ENCODE peak calls at places on chromosomes 6 and 20, in four cellular contexts. L, I, W and J are unnamed samples.
A peak's percentile ranks its signal among the peaks of the same experiment; 100 is the strongest.

GRCh38 chr6:16949696-16950095 is 152.2 kb upstream of the STMND1 start:
- DNase-seq in L (no peak), I (no peak), W (no peak), J (no peak)

GRCh38 chr6:92072387-92072786 is 1347.0 kb downstream of the EPHA7 start:
- DNase-seq in L (no peak), I (no peak), W (no peak), J (no peak)

GRCh38 chr20:20443509-20443908 is 75.6 kb downstream of the INSM1 start:
- DNase-seq in L (no peak), I (no peak), W (no peak), J (no peak)

GRCh38 chr6:142045380-142046270 is 87.1 kb upstream of the GJE1 start:
- DNase-seq in L (no peak), I (peak; percentile 51), W (no peak), J (no peak)

GRCh38 chr6:138087549-138087948 is 19.7 kb downstream of the PERP start:
- DNase-seq in L (no peak), I (no peak), W (no peak), J (no peak)

GRCh38 chr6:39835856-39836442 is 43.8 kb downstream of the DAAM2 start:
- DNase-seq in L (no peak), I (peak; percentile 37), W (no peak), J (no peak)

GRCh38 chr6:98136333-98136732 is 698.0 kb upstream of the POU3F2 start:
- DNase-seq in L (no peak), I (no peak), W (no peak), J (no peak)

GRCh38 chr6:80466981-80467380 is 360.5 kb downstream of the BCKDHB start:
- DNase-seq in L (no peak), I (no peak), W (no peak), J (no peak)

GRCh38 chr6:126147416-126147815 is 161.1 kb downstream of the TRMT11 start:
- DNase-seq in L (no peak), I (no peak), W (no peak), J (no peak)

GRCh38 chr6:121794630-121795029 is 359.2 kb downstream of the GJA1 start:
- DNase-seq in L (no peak), I (peak; percentile 97), W (no peak), J (peak; percentile 50)

GRCh38 chr6:148509789-148510581 is 167.3 kb downstream of the SASH1 start:
- DNase-seq in L (peak; percentile 73), I (peak; percentile 99), W (no peak), J (peak; percentile 85)

GRCh38 chr6:152351742-152352141 is 285.4 kb downstream of the SYNE1 start:
- DNase-seq in L (no peak), I (no peak), W (no peak), J (no peak)

GRCh38 chr20:4132956-4133355 is 117.6 kb upstream of the RNF24 start:
- DNase-seq in L (no peak), I (no peak), W (no peak), J (no peak)

GRCh38 chr20:346640-347316 is at the start of gene NRSN2:
- DNase-seq in L (peak; percentile 79), I (peak; percentile 62), W (no peak), J (peak; percentile 84)

GRCh38 chr20:37994512-37994911 is 38.7 kb downstream of the TTI1 start:
- DNase-seq in L (no peak), I (peak; percentile 64), W (no peak), J (no peak)

GRCh38 chr20:37991506-37992302 is 41.6 kb downstream of the TTI1 start:
- DNase-seq in L (no peak), I (no peak), W (no peak), J (no peak)

GRCh38 chr20:37990571-37991151 is 42.6 kb downstream of the TTI1 start:
- DNase-seq in L (peak; percentile 66), I (peak; percentile 78), W (peak; percentile 39), J (peak; percentile 66)

GRCh38 chr20:37995856-37996625 is 37.2 kb downstream of the TTI1 start:
- DNase-seq in L (no peak), I (no peak), W (no peak), J (no peak)

DNA sequence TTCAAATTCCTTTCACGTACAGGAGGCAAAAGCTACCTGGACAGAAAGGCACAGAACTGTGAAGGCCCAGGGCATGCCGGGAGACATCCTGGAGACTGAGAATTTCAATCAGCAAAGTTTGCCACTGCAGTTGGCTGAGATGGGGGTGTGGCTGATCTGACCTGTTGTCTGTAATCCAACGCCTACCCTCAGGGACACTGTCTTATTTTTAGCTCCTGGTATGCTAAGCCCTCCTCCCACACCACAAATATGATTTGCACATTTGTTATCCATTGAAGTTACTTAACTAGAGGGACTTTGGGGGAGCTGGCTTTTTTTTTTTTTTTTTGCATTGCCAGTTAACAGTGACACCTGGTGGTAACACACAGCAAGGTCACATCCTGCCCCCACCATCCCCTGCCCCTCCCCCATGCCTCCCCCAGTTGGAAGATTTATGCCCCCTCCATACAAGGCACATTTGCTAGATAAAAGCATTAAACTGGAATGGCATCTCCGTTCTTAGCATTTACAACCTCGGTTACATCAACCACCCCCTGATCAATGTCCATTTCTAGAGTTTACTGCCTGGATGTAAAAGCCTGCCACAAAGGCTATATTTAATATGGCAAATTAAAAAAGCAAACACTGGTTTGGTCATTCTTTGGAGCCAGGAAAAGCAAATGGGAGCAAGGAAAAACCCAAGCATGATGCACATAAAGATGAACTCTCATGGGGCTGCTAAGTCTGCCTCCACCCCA is 40.3 kb downstream of the TTI1 start:
- DNase-seq in L (no peak), I (peak; percentile 78), W (no peak), J (no peak)
- H3K4me1 ChIP-seq in L (peaks cover 18% of the 10 kb centered on the region), I (peaks cover 27% of the 10 kb centered on the region), W (peaks cover 55% of the 10 kb centered on the region), J (no peaks in the 10 kb centered on the region)

DNA sequence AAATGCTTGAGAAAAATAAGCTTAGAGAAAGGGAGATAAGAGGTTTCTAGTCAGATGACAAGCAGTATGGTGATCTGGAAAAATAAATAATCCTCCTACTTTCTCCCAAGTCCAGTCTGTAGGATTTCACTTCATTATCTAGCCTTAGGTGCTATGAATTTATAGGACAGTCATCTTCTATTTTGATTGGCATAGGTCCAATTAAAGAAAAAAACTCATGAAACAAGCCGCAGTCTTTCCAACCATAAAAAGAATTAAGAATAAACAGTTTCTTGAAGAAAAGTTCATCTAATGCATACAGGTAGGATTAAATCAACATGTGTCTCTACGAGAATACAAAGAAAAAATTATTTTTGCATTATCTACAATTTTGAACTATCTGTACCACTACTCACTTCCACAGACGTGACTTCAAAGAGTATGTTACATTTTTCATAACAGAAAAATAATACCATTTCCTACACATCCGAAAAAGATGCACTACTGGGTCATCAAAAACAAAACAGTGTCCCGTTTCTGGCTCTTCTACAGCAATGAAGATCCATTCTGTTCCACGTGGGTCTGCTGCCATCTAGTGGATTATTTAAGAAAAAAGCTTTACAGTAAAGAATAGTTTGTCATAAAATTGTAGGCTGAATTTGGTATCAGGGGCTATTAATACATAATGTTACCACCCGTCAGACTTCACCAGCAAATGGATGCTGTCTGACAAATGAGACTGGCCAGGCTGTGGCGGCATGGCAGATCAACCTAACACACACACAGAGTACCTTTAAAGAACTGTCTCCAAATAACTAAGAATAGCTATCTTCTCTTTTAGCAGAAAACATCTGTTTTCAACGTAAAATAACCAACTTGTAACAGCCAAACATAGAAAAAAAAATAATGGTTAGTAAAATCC is 28.9 kb downstream of the STX7 start:
- DNase-seq in L (no peak), I (peak; percentile 76), W (no peak), J (no peak)
- H3K4me1 ChIP-seq in L (no peaks in the 10 kb centered on the region), I (no peaks in the 10 kb centered on the region), W (peaks cover 34% of the 10 kb centered on the region), J (no peaks in the 10 kb centered on the region)

DNA sequence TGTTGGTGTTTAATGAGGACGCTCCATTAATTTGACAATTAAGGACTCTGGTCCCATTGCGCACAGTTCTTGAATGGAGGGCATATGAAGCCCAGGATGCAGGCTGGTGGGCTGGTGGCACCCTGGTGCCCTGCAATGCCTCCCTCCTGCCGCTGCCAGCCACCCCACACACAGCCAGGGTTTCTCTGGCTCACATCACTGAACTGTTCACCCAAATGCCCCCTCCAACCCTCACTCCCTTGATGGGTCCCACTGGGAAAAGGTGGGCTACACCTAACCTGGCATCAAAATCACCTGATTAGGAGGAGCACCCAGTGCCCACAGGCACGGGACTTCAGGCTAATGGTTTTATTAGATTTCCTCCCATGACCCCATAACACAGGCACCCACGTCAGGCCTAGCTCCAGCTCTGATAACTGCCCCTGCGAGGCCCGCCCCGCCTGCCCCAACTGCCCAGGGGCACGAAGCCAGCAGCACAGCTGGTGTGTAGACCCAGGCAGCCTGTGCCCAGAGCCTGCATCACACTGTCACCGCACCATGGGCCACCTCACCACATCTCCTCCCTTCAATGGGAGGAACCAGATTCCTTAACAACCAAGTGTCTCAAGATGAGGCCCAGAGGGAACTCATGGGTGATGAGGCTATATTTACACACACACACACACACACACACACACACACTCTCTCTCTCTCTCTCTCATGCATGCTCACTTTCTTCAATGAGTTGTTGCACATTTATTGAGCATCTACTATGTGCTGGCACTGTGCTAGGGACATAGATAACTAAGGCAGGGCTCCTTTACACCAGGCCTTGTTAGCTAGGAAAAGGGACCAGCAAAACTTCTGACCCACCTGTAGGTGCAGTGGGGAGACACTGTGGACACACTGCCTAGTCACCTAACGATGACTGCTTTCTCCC is 107.3 kb downstream of the NOL4L start:
- DNase-seq in L (no peak), I (no peak), W (no peak), J (peak; percentile 41)
- H3K4me1 ChIP-seq in L (peaks cover 17% of the 10 kb centered on the region), I (peaks cover 42% of the 10 kb centered on the region), W (peaks cover 91% of the 10 kb centered on the region), J (no peaks in the 10 kb centered on the region)

DNA sequence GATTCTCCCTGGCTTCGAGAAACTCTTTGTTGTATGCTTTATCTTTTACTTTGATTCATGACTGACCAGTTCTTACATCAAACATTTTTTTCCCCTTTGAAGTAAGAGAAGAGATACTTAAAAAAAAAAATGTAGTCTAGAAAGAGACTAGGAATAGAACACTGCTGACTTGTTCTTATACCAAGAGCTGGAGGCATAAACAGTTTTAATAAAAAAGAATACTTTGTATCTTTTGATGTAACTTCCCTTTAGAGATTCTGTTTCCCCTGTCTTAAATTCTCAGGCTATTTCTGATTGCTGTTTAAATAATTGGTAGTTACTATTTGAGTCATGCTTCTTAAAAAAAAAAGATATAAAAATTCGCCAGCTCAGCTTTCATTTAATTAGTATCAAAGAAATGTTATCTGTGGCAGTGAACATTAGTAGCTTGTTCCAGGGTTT is 4.8 kb downstream of the ASXL1 start:
- DNase-seq in L (no peak), I (peak; percentile 35), W (no peak), J (no peak)
- H3K4me1 ChIP-seq in L (peaks cover 7% of the 10 kb centered on the region), I (peaks cover 8% of the 10 kb centered on the region), W (peaks cover 88% of the 10 kb centered on the region), J (no peaks in the 10 kb centered on the region)

GRCh38 chr20:53870426-53871199 is 199.8 kb downstream of the BCAS1 start:
- DNase-seq in L (no peak), I (no peak), W (no peak), J (no peak)
- H3K4me1 ChIP-seq in L (no peaks in the 10 kb centered on the region), I (peaks cover 23% of the 10 kb centered on the region), W (peaks cover 74% of the 10 kb centered on the region), J (no peaks in the 10 kb centered on the region)